ENCODE peak calls at places on chromosome 22, in four cellular contexts. A is stimulated activated effector memory CD8-positive, alpha-beta T cell treated with anti-CD3 and anti-CD28 coated beads, Interleukin-12 subunit alpha, Interleukin-12 subunit beta, amount 100 ng/mL, for 72 hours; I is neural progenitor cell; T is NCI-H774. Z is an unnamed sample.

GRCh38 chr22:29767289-29768051 is at the start of gene UQCR10:
- DNase-seq in A (peak), I (peak), T (peak), Z (peak)

GRCh38 chr22:17941501-17942406 is 82.6 kb downstream of the MICAL3 start:
- DNase-seq in A (no peak), I (no peak), T (no peak), Z (no peak)

GRCh38 chr22:24474221-24474620 is 20.9 kb upstream of the UPB1 start:
- DNase-seq in A (no peak), I (no peak), T (no peak), Z (no peak)

GRCh38 chr22:24683671-24684070 is 80.7 kb downstream of the GGT1 start:
- DNase-seq in A (no peak), I (no peak), T (no peak), Z (no peak)

GRCh38 chr22:23533328-23533762 is 46.7 kb downstream of the IGLL1 start:
- DNase-seq in A (no peak), I (peak), T (no peak), Z (no peak)

GRCh38 chr22:30970356-30970746 is 1.3 kb downstream of the TUG1 start:
- DNase-seq in A (no peak), I (no peak), T (no peak), Z (no peak)

GRCh38 chr22:41226728-41227655 is 13.7 kb downstream of the CHADL start:
- DNase-seq in A (no peak), I (no peak), T (no peak), Z (no peak)

GRCh38 chr22:37284807-37285355 is 2.6 kb downstream of the CYTH4 start:
- DNase-seq in A (no peak), I (no peak), T (no peak), Z (peak)

GRCh38 chr22:19850482-19851109 is 4.1 kb downstream of the GNB1L start:
- DNase-seq in A (no peak), I (no peak), T (no peak), Z (no peak)

GRCh38 chr22:35746248-35746647 is 28.6 kb downstream of the APOL5 start:
- DNase-seq in A (no peak), I (no peak), T (no peak), Z (no peak)